ENCODE peak calls at places on chromosomes 2 and 18, in eight cellular contexts. W is PC-9; Q is bronchial epithelial cell; O is psoas muscle; S is spleen; L is GM12865; A is cardiac muscle cell; F is CD4-positive, alpha-beta T cell. B is an unnamed sample.

GRCh38 chr2:204205548-204205947 is 269.0 kb downstream of the ICOS start:
- DNase-seq in L (no peak), A (no peak), F (no peak), W (no peak), Q (no peak), S (no peak), O (no peak), B (no peak)

GRCh38 chr2:159086332-159086731 is 117.9 kb downstream of the TANC1 start:
- DNase-seq in Q (no peak), O (peak), A (peak), F (no peak), W (no peak), L (no peak), S (no peak), B (no peak)

GRCh38 chr2:209671280-209671679 is 100.4 kb upstream of the UNC80 start:
- DNase-seq in F (no peak), W (no peak), O (no peak), Q (no peak), S (no peak), L (no peak), A (no peak), B (no peak)

GRCh38 chr18:76720683-76721082 is 101.7 kb upstream of the ZNF236 start:
- DNase-seq in L (no peak), W (no peak), A (peak), S (no peak), O (no peak), Q (no peak), F (no peak), B (no peak)

GRCh38 chr2:19643117-19643518 is 258.7 kb downstream of the TTC32 start:
- DNase-seq in S (no peak), W (peak), F (no peak), Q (no peak), A (no peak), L (peak), O (no peak), B (no peak)

GRCh38 chr2:54092940-54093339 is 22.5 kb upstream of the ACYP2 start:
- DNase-seq in Q (no peak), W (no peak), L (peak), F (no peak), A (no peak), S (no peak), O (no peak), B (peak)

GRCh38 chr2:169109502-169110409 is 40.4 kb downstream of the DHRS9 start:
- DNase-seq in S (peak), O (peak), L (peak), W (peak), A (peak), F (peak), Q (peak), B (peak)

GRCh38 chr2:207290833-207291232 is 125.1 kb upstream of the KLF7 start:
- DNase-seq in O (no peak), Q (no peak), F (no peak), S (no peak), W (no peak), A (no peak), L (peak), B (no peak)

GRCh38 chr18:48928787-48929186 is 22.0 kb downstream of the SMAD7 start:
- DNase-seq in S (peak), Q (peak), W (no peak), A (no peak), F (peak), O (peak), L (peak), B (peak)

GRCh38 chr2:218313356-218313755 is 21.1 kb upstream of the TMBIM1 start:
- DNase-seq in A (no peak), Q (no peak), L (no peak), W (no peak), S (no peak), O (no peak), F (no peak), B (no peak)

GRCh38 chr2:96404446-96405373 is 69.1 kb downstream of the NCAPH start:
- DNase-seq in L (no peak), Q (no peak), F (no peak), A (no peak), W (peak), O (peak), S (no peak), B (no peak)

GRCh38 chr18:75161629-75162028 is 47.3 kb downstream of the PTGR3 start:
- DNase-seq in A (peak), O (peak), W (no peak), L (no peak), F (peak), Q (no peak), S (no peak), B (peak)

GRCh38 chr2:29578084-29578598 is 343.2 kb downstream of the ALK start:
- DNase-seq in L (no peak), O (no peak), F (no peak), A (no peak), Q (no peak), W (no peak), S (no peak), B (no peak)

GRCh38 chr2:28359222-28360065 is 33.2 kb upstream of the FOSL2 start:
- DNase-seq in W (peak), A (peak), O (no peak), F (peak), S (peak), Q (peak), L (peak), B (peak)

GRCh38 chr2:164046040-164046439 is 310.2 kb upstream of the FIGN start:
- DNase-seq in A (no peak), W (no peak), F (no peak), L (no peak), O (no peak), S (no peak), Q (no peak), B (no peak)

GRCh38 chr2:196598846-196599245 is 40.7 kb upstream of the CCDC150 start:
- DNase-seq in S (no peak), W (no peak), L (no peak), A (no peak), F (no peak), O (no peak), Q (no peak), B (no peak)

GRCh38 chr2:53998834-53999233 is 28.0 kb upstream of the PSME4 start:
- DNase-seq in W (no peak), F (no peak), O (no peak), Q (no peak), A (no peak), L (no peak), S (no peak), B (no peak)

GRCh38 chr2:122237506-122237905 is 482.1 kb downstream of the TSN start:
- DNase-seq in L (no peak), F (no peak), A (no peak), O (no peak), Q (no peak), W (no peak), S (no peak), B (no peak)

GRCh38 chr18:13048061-13048605 is 57.0 kb downstream of the CEP192 start:
- DNase-seq in O (no peak), S (no peak), Q (no peak), F (no peak), A (no peak), W (no peak), L (no peak), B (no peak)

GRCh38 chr18:57906852-57907251 is 103.7 kb upstream of the ATP8B1 start:
- DNase-seq in L (no peak), S (no peak), O (no peak), F (no peak), W (no peak), Q (peak), A (no peak), B (no peak)
- TF ChIP-seq CTCF in L (no peak), S (no peak), O (no peak), F (no peak), W (peak), Q (peak), A (no peak), B (no peak)

DNA sequence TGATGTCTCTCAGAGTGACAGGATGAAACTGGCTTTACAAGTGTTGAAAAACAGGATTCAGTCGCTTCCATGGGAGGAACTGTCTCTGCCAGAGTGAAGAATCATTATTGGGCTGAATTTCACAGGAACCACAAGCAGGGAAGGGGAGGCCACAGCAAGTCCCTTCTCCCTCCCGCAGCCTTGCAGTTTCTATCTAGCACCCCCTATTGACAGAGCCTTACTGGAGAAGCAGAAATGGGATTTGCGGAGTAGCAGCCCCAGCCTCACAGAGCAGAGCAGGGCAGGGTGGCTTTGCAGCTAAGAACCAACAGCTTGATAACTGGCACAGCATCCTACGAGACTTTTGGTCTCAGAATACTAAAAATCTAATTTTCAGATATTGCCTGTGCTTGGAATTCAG is 33.3 kb upstream of the RMP24 start:
- DNase-seq in Q (no peak), A (peak), O (no peak), L (no peak), F (no peak), S (no peak), W (no peak), B (no peak)
- TF ChIP-seq CTCF in Q (peak), A (peak), O (no peak), L (no peak), F (no peak), S (no peak), W (no peak), B (peak)

GRCh38 chr18:67710639-67711038 is 194.1 kb upstream of the DSEL start:
- DNase-seq in L (peak), O (no peak), F (no peak), Q (peak), S (no peak), W (no peak), A (no peak), B (no peak)

GRCh38 chr18:67705748-67706147 is 189.2 kb upstream of the DSEL start:
- DNase-seq in F (no peak), Q (peak), L (no peak), S (no peak), O (no peak), W (no peak), A (peak), B (no peak)
- TF ChIP-seq CTCF in F (no peak), Q (peak), L (no peak), S (no peak), O (no peak), W (no peak), A (peak), B (no peak)

GRCh38 chr18:30381826-30382225 is 660.7 kb downstream of the DSC3 start:
- DNase-seq in F (no peak), Q (no peak), O (no peak), L (no peak), S (no peak), W (no peak), A (no peak), B (no peak)

GRCh38 chr18:30376515-30376914 is 666.0 kb downstream of the DSC3 start:
- DNase-seq in W (no peak), L (peak), O (no peak), S (no peak), A (no peak), F (no peak), Q (no peak), B (no peak)
- TF ChIP-seq CTCF in W (no peak), L (no peak), O (no peak), S (no peak), A (no peak), F (no peak), Q (no peak), B (peak)